ENCODE peak calls at places on chromosomes 13 and 19, in eight cellular contexts. U is T-cell; J is caudate nucleus; Z is EL; H is GM04504; K is CD4-positive, alpha-beta T cell; Y is pulmonary artery endothelial cell; E is NCI-H2227 treated with DMSO at 0.1 percent for 48 hours. T is an unnamed sample.

GRCh38 chr19:8147579-8147978 is 1.8 kb downstream of the FBN3 start:
- DNase-seq in U (no peak), Z (no peak), K (no peak), E (no peak), H (no peak), J (no peak), Y (no peak), T (no peak)

GRCh38 chr13:76667551-76667950 is 218.7 kb downstream of the KCTD12 start:
- DNase-seq in E (no peak), Y (peak), K (no peak), J (no peak), U (no peak), Z (peak), H (peak), T (peak)

GRCh38 chr13:71118779-71119364 is 748.1 kb downstream of the DACH1 start:
- DNase-seq in Z (no peak), K (no peak), J (no peak), E (no peak), U (no peak), Y (no peak), H (no peak), T (no peak)

GRCh38 chr19:33100894-33101644 is 20.1 kb downstream of the GPATCH1 start:
- DNase-seq in H (no peak), J (no peak), Z (no peak), U (no peak), E (no peak), Y (no peak), K (no peak), T (no peak)

GRCh38 chr13:73698859-73699258 is 435.3 kb downstream of the KLF12 start:
- DNase-seq in H (no peak), K (no peak), Y (no peak), U (no peak), E (no peak), J (no peak), Z (peak), T (peak)

GRCh38 chr13:80276371-80277289 is 64.3 kb downstream of the SPRY2 start:
- DNase-seq in Y (peak), E (peak), Z (peak), H (no peak), K (no peak), U (no peak), J (no peak), T (peak)

GRCh38 chr13:75857291-75857690 is 221.2 kb downstream of the LMO7 start:
- DNase-seq in U (no peak), H (no peak), Y (no peak), J (no peak), Z (no peak), E (no peak), K (no peak), T (no peak)

GRCh38 chr13:30159446-30159839 is 147.9 kb downstream of the KATNAL1 start:
- DNase-seq in Y (no peak), Z (peak), U (no peak), E (no peak), H (no peak), K (no peak), J (no peak), T (peak)

GRCh38 chr19:40089462-40089861 is 1.3 kb downstream of the ZNF780A start:
- DNase-seq in E (peak), K (no peak), U (no peak), Z (peak), Y (no peak), H (peak), J (no peak), T (peak)

GRCh38 chr19:18660051-18660910 is 23.2 kb upstream of the CRTC1 start:
- DNase-seq in J (no peak), Y (no peak), E (no peak), K (no peak), Z (peak), H (no peak), U (no peak), T (peak)

GRCh38 chr13:35349052-35349451 is 127.4 kb downstream of the MAB21L1 start:
- DNase-seq in K (no peak), H (no peak), Y (no peak), Z (no peak), U (no peak), E (no peak), J (no peak), T (no peak)

GRCh38 chr13:29441301-29441700 is 154.2 kb downstream of the SLC7A1 start:
- DNase-seq in U (no peak), K (no peak), E (no peak), H (no peak), J (no peak), Z (no peak), Y (no peak), T (no peak)

GRCh38 chr13:51844862-51845573 is at the start of gene TMEM272:
- DNase-seq in H (no peak), Y (no peak), U (peak), J (peak), Z (peak), E (peak), K (peak), T (peak)

GRCh38 chr13:23668557-23668956 is 98.3 kb downstream of the TNFRSF19 start:
- DNase-seq in U (no peak), J (no peak), H (peak), E (no peak), K (no peak), Z (no peak), Y (no peak), T (no peak)

GRCh38 chr19:50478901-50479715 is 2.5 kb upstream of the GARIN5A start:
- DNase-seq in U (no peak), J (no peak), Y (no peak), Z (peak), K (peak), H (no peak), E (no peak), T (peak)

GRCh38 chr13:73372691-73373627 is 314.2 kb downstream of the KLF5 start:
- DNase-seq in Z (no peak), K (no peak), J (no peak), E (no peak), Y (no peak), U (no peak), H (no peak), T (no peak)

GRCh38 chr13:93098972-93099371 is 127.6 kb upstream of the GPC6 start:
- DNase-seq in U (no peak), J (no peak), H (no peak), Y (no peak), K (no peak), E (no peak), Z (no peak), T (no peak)

GRCh38 chr13:45882626-45883025 is 31.1 kb upstream of the SIAH3 start:
- DNase-seq in Z (no peak), K (no peak), J (no peak), U (no peak), Y (no peak), E (no peak), H (no peak), T (no peak)

GRCh38 chr13:24215732-24216131 is 55.2 kb downstream of the SPATA13 start:
- DNase-seq in K (no peak), J (no peak), U (no peak), E (no peak), Y (peak), H (peak), Z (peak), T (peak)

GRCh38 chr19:4773047-4773640 is 18.4 kb upstream of the FEM1A start:
- DNase-seq in U (no peak), Z (no peak), Y (no peak), H (no peak), J (no peak), E (no peak), K (no peak), T (no peak)

GRCh38 chr19:3098515-3099346 is 4.6 kb downstream of the GNA11 start:
- DNase-seq in K (no peak), H (peak), Z (no peak), J (no peak), U (no peak), E (no peak), Y (no peak), T (peak)

GRCh38 chr13:105087941-105088340 is 1447.5 kb downstream of the EFNB2 start:
- DNase-seq in U (no peak), Y (no peak), E (no peak), K (no peak), H (no peak), Z (no peak), J (no peak), T (no peak)

GRCh38 chr13:99982741-99983400 is 1.3 kb downstream of the ZIC2 start:
- DNase-seq in E (no peak), Z (no peak), H (no peak), Y (no peak), J (no peak), U (no peak), K (no peak), T (no peak)

GRCh38 chr19:860481-861098 is 1.1 kb downstream of the CFD start:
- DNase-seq in E (peak), K (peak), Y (no peak), J (no peak), U (peak), Z (peak), H (peak), T (peak)

GRCh38 chr13:27450921-27451461 is 627 bp upstream of the MTIF3 start:
- DNase-seq in J (no peak), H (no peak), E (peak), U (peak), Y (no peak), K (peak), Z (peak), T (peak)

GRCh38 chr13:110743687-110744086 is 30.2 kb downstream of the ING1 start:
- DNase-seq in U (no peak), Y (no peak), J (no peak), H (no peak), E (no peak), K (no peak), Z (no peak), T (no peak)

GRCh38 chr13:113367020-113367560 is 3.2 kb upstream of the GRTP1 start:
- DNase-seq in H (no peak), Z (no peak), J (no peak), Y (no peak), U (no peak), K (no peak), E (no peak), T (no peak)

GRCh38 chr19:11324748-11325389 is 14.6 kb downstream of the RAB3D start:
- DNase-seq in E (no peak), U (no peak), K (no peak), J (no peak), Y (no peak), H (no peak), Z (no peak), T (no peak)

GRCh38 chr13:26401578-26402021 is 147.7 kb downstream of the CDK8 start:
- DNase-seq in H (no peak), Y (no peak), Z (no peak), E (no peak), J (no peak), U (no peak), K (no peak), T (no peak)

GRCh38 chr13:74115138-74115537 is 19.1 kb downstream of the KLF12 start:
- DNase-seq in E (no peak), Y (no peak), U (no peak), J (no peak), Z (peak), H (no peak), K (no peak), T (peak)

GRCh38 chr19:39679056-39679790 is 23.5 kb downstream of the LGALS16 start:
- DNase-seq in H (no peak), Y (no peak), U (no peak), K (no peak), J (no peak), Z (no peak), E (peak), T (no peak)

GRCh38 chr19:916645-917322 is 349 bp upstream of the KISS1R start:
- DNase-seq in E (no peak), H (no peak), U (no peak), Z (no peak), K (no peak), J (no peak), Y (no peak), T (no peak)

GRCh38 chr13:36543671-36544070 is 111.4 kb downstream of the CCNA1 start:
- DNase-seq in E (peak), K (no peak), Y (no peak), J (no peak), Z (no peak), U (no peak), H (no peak), T (no peak)

GRCh38 chr13:46624821-46625220 is 71.9 kb downstream of the LRCH1 start:
- DNase-seq in E (no peak), Y (no peak), H (no peak), Z (no peak), J (no peak), K (no peak), U (no peak), T (no peak)

GRCh38 chr19:39474139-39474620 is 6.5 kb upstream of the TIMM50 start:
- DNase-seq in K (peak), J (peak), E (peak), U (peak), Z (peak), Y (no peak), H (no peak), T (peak)

T was measured in EH.